ENCODE peak calls at places on chromosomes 4 and X, in seven cellular contexts. U is lung, W is mucosa of descending colon, S is bronchial epithelial cell, E is fibroblast of the aortic adventitia, P is psoas muscle, M is lower leg skin. D is an unnamed sample.

GRCh38 chr4:148787831-148788477 is 345.7 kb upstream of the NR3C2 start:
- DNase-seq in U (no peak), W (no peak), S (peak), E (peak), P (no peak), M (no peak), D (no peak)

GRCh38 chr4:32499176-32499575 is 1779.0 kb downstream of the PCDH7 start:
- DNase-seq in U (no peak), W (no peak), S (peak), E (peak), P (no peak), M (no peak), D (no peak)

GRCh38 chr4:53306729-53307128 is 59.1 kb downstream of the SCFD2 start:
- DNase-seq in U (no peak), W (no peak), S (no peak), E (peak), P (no peak), M (no peak), D (no peak)

GRCh38 chrX:2689773-2690666 is 1.1 kb upstream of the CD99 start:
- DNase-seq in U (no peak), W (peak), S (no peak), E (no peak), P (no peak), M (no peak), D (peak)

GRCh38 chr4:73421708-73422457 is 14.1 kb upstream of the AFP start:
- DNase-seq in U (no peak), W (no peak), S (no peak), E (no peak), P (no peak), M (no peak), D (no peak)

GRCh38 chr4:110638347-110638746 is 15.5 kb upstream of the PITX2 start:
- DNase-seq in U (no peak), W (no peak), S (no peak), E (no peak), P (no peak), M (no peak), D (no peak)

GRCh38 chr4:56506110-56506705 is 617 bp downstream of the ARL9 start:
- DNase-seq in U (no peak), W (no peak), S (no peak), E (peak), P (no peak), M (no peak), D (peak)

GRCh38 chr4:55318541-55319129 is 27.4 kb upstream of the SRD5A3 start:
- DNase-seq in U (no peak), W (no peak), S (no peak), E (no peak), P (no peak), M (no peak), D (no peak)

GRCh38 chrX:105331244-105331643 is 110.8 kb upstream of the TEX13A start:
- DNase-seq in U (no peak), W (no peak), S (peak), E (peak), P (no peak), M (no peak), D (no peak)

GRCh38 chr4:54384563-54384962 is 155.5 kb downstream of the PDGFRA start:
- DNase-seq in U (no peak), W (peak), S (peak), E (peak), P (no peak), M (no peak), D (peak)

DNA sequence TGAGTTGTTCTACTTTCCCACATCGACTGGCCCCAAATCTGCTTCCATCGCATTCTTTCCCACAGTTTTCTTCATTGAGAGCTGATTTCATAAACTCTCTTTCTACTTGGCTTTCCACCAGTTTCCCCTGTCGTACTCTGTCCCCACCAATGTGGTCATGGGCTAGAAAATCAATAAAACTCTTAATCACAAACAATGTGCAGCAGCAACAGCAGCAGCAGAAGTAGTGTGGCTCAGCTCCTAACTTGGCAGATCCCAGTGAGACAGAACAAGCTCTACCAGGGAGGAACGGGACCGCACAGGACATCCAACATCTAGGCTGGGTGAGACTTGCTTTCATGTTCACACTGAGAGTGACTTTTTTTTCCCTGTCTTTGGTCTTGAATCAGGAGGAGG is 3.1 kb upstream of the SETD7 start:
- DNase-seq in U (no peak), W (no peak), S (no peak), E (no peak), P (no peak), M (no peak), D (no peak)
- H3K4me3 ChIP-seq in U (no peak), W (no peak), S (no peak), E (no peak), P (no peak), M (no peak), D (no peak)

GRCh38 chrX:153880440-153880815 is 5.5 kb downstream of the L1CAM start:
- DNase-seq in U (no peak), W (no peak), S (no peak), E (no peak), P (no peak), M (no peak), D (peak)
- H3K4me3 ChIP-seq in U (no peak), W (no peak), S (no peak), E (no peak), P (no peak), M (no peak), D (no peak)

DNA sequence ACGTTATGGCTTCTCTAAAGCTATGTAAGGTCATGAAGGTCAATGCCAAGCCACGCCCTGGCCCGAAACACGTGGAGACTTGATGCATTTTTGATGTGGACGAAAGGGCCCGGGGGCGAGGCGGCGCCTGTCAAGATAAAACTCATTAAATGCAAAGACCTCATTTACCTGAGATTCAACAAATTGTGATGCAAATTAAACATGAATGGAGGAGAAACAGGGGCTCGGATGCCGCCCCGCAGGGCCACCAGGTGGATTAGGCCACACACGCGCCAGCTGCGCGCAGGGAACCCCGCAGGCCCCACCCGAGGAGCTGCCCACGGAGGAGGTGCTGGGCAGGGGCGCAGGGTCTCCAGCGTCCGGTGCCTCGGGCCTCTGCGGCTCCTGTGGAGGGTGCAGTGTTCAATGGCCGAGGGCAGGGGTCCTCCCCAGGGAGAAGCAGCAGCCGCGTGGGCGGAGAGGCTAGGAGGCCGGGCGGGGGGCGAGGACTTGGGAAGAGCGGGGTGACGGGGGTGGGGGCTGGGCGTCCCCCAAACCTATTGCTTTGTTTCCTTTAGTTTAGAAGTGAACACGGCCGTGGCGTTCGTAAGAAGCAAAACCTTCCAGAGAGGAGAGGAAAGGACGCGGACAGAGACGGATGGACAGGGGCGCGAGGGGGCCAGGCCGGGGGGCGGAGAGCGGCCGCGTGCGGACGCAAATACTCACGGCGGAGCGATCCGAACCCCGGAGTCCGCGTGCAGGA is 40.4 kb downstream of the CPLX1 start:
- DNase-seq in U (no peak), W (peak), S (no peak), E (no peak), P (no peak), M (no peak), D (peak)
- H3K4me3 ChIP-seq in U (no peak), W (no peak), S (no peak), E (no peak), P (peak), M (peak), D (no peak)

DNA sequence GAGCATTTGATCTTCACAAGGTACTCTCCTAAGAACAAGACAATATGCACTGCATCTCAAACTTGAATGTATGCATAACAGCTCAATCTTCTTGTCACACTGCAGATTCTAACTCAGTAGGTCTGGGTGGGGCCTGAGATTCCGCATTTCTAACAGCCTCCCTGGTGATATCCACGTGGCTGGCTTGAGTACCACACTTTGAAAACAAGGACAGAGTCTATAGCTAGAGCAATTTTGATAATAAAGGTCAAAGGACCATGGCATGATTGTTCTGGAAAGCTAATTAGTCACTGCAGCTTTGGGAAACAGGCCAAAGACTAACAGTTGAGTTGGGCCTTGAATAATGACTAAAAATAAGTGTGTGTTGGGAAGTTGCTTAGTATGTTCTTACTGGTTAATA is 213.3 kb downstream of the GBA3 start:
- DNase-seq in U (no peak), W (no peak), S (no peak), E (no peak), P (no peak), M (no peak), D (no peak)
- H3K4me3 ChIP-seq in U (no peak), W (no peak), S (no peak), E (no peak), P (no peak), M (no peak), D (no peak)

GRCh38 chrX:1524874-1525582 is 12.0 kb downstream of the P2RY8 start:
- DNase-seq in U (no peak), W (no peak), S (no peak), E (no peak), P (no peak), M (no peak), D (no peak)

GRCh38 chrX:1520350-1520749 is 16.6 kb downstream of the P2RY8 start:
- DNase-seq in U (no peak), W (no peak), S (no peak), E (no peak), P (no peak), M (no peak), D (no peak)

GRCh38 chrX:1519022-1519497 is 17.9 kb downstream of the P2RY8 start:
- DNase-seq in U (no peak), W (no peak), S (no peak), E (no peak), P (no peak), M (no peak), D (no peak)

GRCh38 chrX:1518512-1518911 is 18.5 kb downstream of the P2RY8 start:
- DNase-seq in U (no peak), W (no peak), S (no peak), E (no peak), P (no peak), M (no peak), D (no peak)

GRCh38 chrX:1521459-1521956 is 15.5 kb downstream of the P2RY8 start:
- DNase-seq in U (no peak), W (no peak), S (no peak), E (no peak), P (no peak), M (no peak), D (peak)
- H3K4me3 ChIP-seq in U (no peak), W (no peak), S (no peak), E (no peak), P (no peak), M (no peak), D (no peak)